ENCODE peak calls at places on chromosomes 5 and 9, in six cellular contexts. E is HT1080; D is adipocyte; M is cardiac fibroblast; C is hepatocyte; A is activated naive CD4-positive, alpha-beta T cell treated with anti-CD3 and anti-CD28 coated beads, Interleukin-2, amount 50 U/mL, for 16 hours. H is an unnamed sample.

GRCh38 chr9:129568560-129569505 is 52.1 kb downstream of the C9orf50 start:
- DNase-seq in A (peak), D (peak), C (peak), M (peak), E (no peak), H (no peak)

GRCh38 chr5:76462097-76462702 is 59.1 kb downstream of the IQGAP2 start:
- DNase-seq in A (no peak), C (no peak), D (no peak), M (no peak), E (no peak), H (no peak)

GRCh38 chr5:93874491-93874890 is 133.1 kb upstream of the POU5F2 start:
- DNase-seq in M (peak), E (no peak), D (no peak), A (no peak), C (no peak), H (no peak)

GRCh38 chr5:148491793-148492184 is 108.0 kb downstream of the FBXO38 start:
- DNase-seq in D (no peak), C (peak), M (no peak), A (no peak), E (no peak), H (no peak)

GRCh38 chr5:1885476-1885755 is 2.7 kb upstream of the IRX4 start:
- DNase-seq in C (no peak), E (no peak), A (no peak), M (no peak), D (no peak), H (no peak)

GRCh38 chr5:170427672-170428236 is 38.6 kb upstream of the KCNMB1 start:
- DNase-seq in C (peak), A (no peak), M (peak), D (no peak), E (peak), H (no peak)

GRCh38 chr5:168135897-168136296 is 155.5 kb upstream of the WWC1 start:
- DNase-seq in C (no peak), D (no peak), E (no peak), M (no peak), A (no peak), H (no peak)

GRCh38 chr5:65876970-65877369 is 49.4 kb upstream of the ERBIN start:
- DNase-seq in M (no peak), A (no peak), E (no peak), C (no peak), D (no peak), H (no peak)

GRCh38 chr5:41410737-41411136 is 99.7 kb downstream of the PLCXD3 start:
- DNase-seq in E (no peak), M (no peak), A (no peak), D (no peak), C (no peak), H (no peak)

GRCh38 chr5:2582507-2582906 is 169.0 kb downstream of the IRX2 start:
- DNase-seq in D (no peak), A (no peak), E (no peak), M (no peak), C (no peak), H (no peak)

GRCh38 chr5:57692582-57693487 is 210.2 kb upstream of the ACTBL2 start:
- DNase-seq in D (peak), E (peak), C (peak), M (peak), A (no peak), H (peak)

GRCh38 chr5:115977988-115978387 is 15.7 kb downstream of the LVRN start:
- DNase-seq in E (peak), C (no peak), D (peak), M (peak), A (no peak), H (no peak)

GRCh38 chr9:78786794-78787193 is 489.9 kb downstream of the PSAT1 start:
- DNase-seq in C (peak), E (peak), D (peak), M (no peak), A (no peak), H (no peak)

GRCh38 chr5:79849061-79849460 is 142.0 kb downstream of the MTX3 start:
- DNase-seq in E (no peak), M (no peak), A (no peak), C (no peak), D (no peak), H (no peak)

GRCh38 chr5:24703934-24704333 is 59.2 kb upstream of the CDH10 start:
- DNase-seq in M (no peak), E (no peak), C (no peak), D (no peak), A (no peak), H (no peak)

GRCh38 chr5:128196791-128197190 is 113.2 kb downstream of the SLC12A2 start:
- DNase-seq in D (peak), C (peak), A (no peak), M (peak), E (no peak), H (no peak)

GRCh38 chr5:89016741-89017312 is 133.8 kb upstream of the MEF2C start:
- DNase-seq in M (no peak), E (no peak), A (no peak), C (no peak), D (no peak), H (no peak)

GRCh38 chr5:59786271-59786805 is 107.2 kb downstream of the PDE4D start:
- DNase-seq in D (peak), C (peak), E (peak), A (no peak), M (peak), H (peak)

GRCh38 chr5:172503925-172504730 is 49.8 kb upstream of the SH3PXD2B start:
- DNase-seq in M (peak), C (no peak), A (no peak), E (no peak), D (no peak), H (no peak)

GRCh38 chr5:171162602-171163001 is 146.4 kb upstream of the TLX3 start:
- DNase-seq in C (peak), E (peak), D (no peak), M (peak), A (no peak), H (no peak)

GRCh38 chr5:60668715-60669304 is 31.2 kb downstream of the DEPDC1B start:
- DNase-seq in A (no peak), E (peak), M (peak), C (peak), D (peak), H (peak)

GRCh38 chr5:174549254-174549653 is 175.1 kb upstream of the MSX2 start:
- DNase-seq in C (no peak), D (no peak), A (no peak), E (no peak), M (peak), H (no peak)

GRCh38 chr9:113309204-113309813 is 6.1 kb upstream of the RNF183 start:
- DNase-seq in D (peak), E (peak), C (peak), A (no peak), M (peak), H (peak)

GRCh38 chr9:81427870-81428269 is 261.5 kb downstream of the TLE1 start:
- DNase-seq in M (no peak), D (no peak), A (no peak), C (no peak), E (no peak), H (no peak)

GRCh38 chr5:131436081-131436480 is 172.2 kb downstream of the CDC42SE2 start:
- DNase-seq in M (no peak), D (no peak), C (no peak), E (no peak), A (no peak), H (no peak)

GRCh38 chr5:7468742-7469141 is 72.8 kb downstream of the ADCY2 start:
- DNase-seq in E (no peak), D (no peak), A (no peak), M (no peak), C (no peak), H (no peak)

GRCh38 chr9:113892861-113893491 is 16.9 kb downstream of the ZNF618 start:
- DNase-seq in A (no peak), M (no peak), C (no peak), D (no peak), E (no peak), H (no peak)

GRCh38 chr9:135326633-135327152 is 152.9 kb upstream of the PPP1R26 start:
- DNase-seq in M (no peak), E (no peak), C (no peak), A (no peak), D (no peak), H (no peak)

GRCh38 chr5:149054416-149054815 is 8.4 kb downstream of the SH3TC2 start:
- DNase-seq in D (peak), M (no peak), A (no peak), E (no peak), C (no peak), H (no peak)

GRCh38 chr9:72872718-72873117 is 80.1 kb downstream of the ALDH1A1 start:
- DNase-seq in D (no peak), M (no peak), A (no peak), C (peak), E (no peak), H (no peak)

GRCh38 chr5:113053614-113054013 is 77.0 kb downstream of the DCP2 start:
- DNase-seq in A (no peak), M (peak), E (no peak), C (peak), D (no peak), H (no peak)

GRCh38 chr5:39294736-39295135 is 69.6 kb downstream of the C9 start:
- DNase-seq in M (no peak), D (no peak), E (no peak), C (no peak), A (no peak), H (no peak)

GRCh38 chr9:28782630-28783029 is 1209.3 kb upstream of the C9orf72 start:
- DNase-seq in C (no peak), E (peak), A (no peak), D (no peak), M (peak), H (peak)

GRCh38 chr9:70806872-70807271 is 314.5 kb downstream of the TRPM3 start:
- DNase-seq in D (no peak), M (no peak), C (no peak), A (no peak), E (no peak), H (no peak)

GRCh38 chr9:86424246-86424891 is 70.2 kb upstream of the TUT7 start:
- DNase-seq in E (no peak), C (no peak), A (no peak), M (peak), D (no peak), H (no peak)

GRCh38 chr5:102691434-102691833 is 63.7 kb upstream of the PAM start:
- DNase-seq in D (peak), M (no peak), E (no peak), A (no peak), C (peak), H (no peak)

GRCh38 chr9:36551868-36552267 is 20.8 kb upstream of the MELK start:
- DNase-seq in C (no peak), A (no peak), E (no peak), D (no peak), M (no peak), H (no peak)

GRCh38 chr5:127615916-127616315 is 33.0 kb upstream of the CTXN3 start:
- DNase-seq in E (no peak), M (peak), C (peak), A (no peak), D (peak), H (peak)

H was measured in foreskin keratinocyte.